ENCODE peak calls at places on chromosomes 5 and 9, in ten cellular contexts. Q, U, H, G, P, J, T, W, X and Z are unnamed samples.

GRCh38 chr5:38184627-38185026 is 73.7 kb upstream of the EGFLAM start:
- DNase-seq in Q (no peak), U (no peak), H (no peak), G (no peak), P (no peak), J (no peak), T (no peak), W (no peak), X (no peak), Z (no peak)

GRCh38 chr5:67339219-67339767 is 142.7 kb upstream of the CD180 start:
- DNase-seq in Q (no peak), U (no peak), H (no peak), G (no peak), P (no peak), J (no peak), T (no peak), W (no peak), X (no peak), Z (no peak)

GRCh38 chr5:110086658-110087388 is 397.1 kb downstream of the MAN2A1 start:
- DNase-seq in Q (no peak), U (peak; percentile 73), H (peak; percentile 16), G (no peak), P (no peak), J (peak; percentile 51), T (peak; percentile 86), W (no peak), X (peak; percentile 82), Z (no peak)

GRCh38 chr9:95778957-95779356 is 96.5 kb upstream of the ERCC6L2 start:
- DNase-seq in Q (no peak), U (no peak), H (no peak), G (no peak), P (peak; percentile 55), J (no peak), T (no peak), W (no peak), X (peak; percentile 73), Z (no peak)

GRCh38 chr9:32487981-32488380 is 38.0 kb downstream of the RIGI start:
- DNase-seq in Q (no peak), U (no peak), H (no peak), G (no peak), P (no peak), J (no peak), T (no peak), W (no peak), X (peak; percentile 88), Z (no peak)

GRCh38 chr5:32443145-32443540 is 1.4 kb downstream of the ZFR start:
- DNase-seq in Q (peak; percentile 10), U (peak; percentile 18), H (no peak), G (peak; percentile 23), P (no peak), J (peak; percentile 41), T (no peak), W (no peak), X (no peak), Z (no peak)

GRCh38 chr5:72363146-72363802 is 43.1 kb downstream of the PTCD2 start:
- DNase-seq in Q (no peak), U (no peak), H (no peak), G (no peak), P (no peak), J (peak; percentile 76), T (peak; percentile 80), W (no peak), X (peak; percentile 45), Z (no peak)

GRCh38 chr5:40681351-40682311 is 1.9 kb downstream of the PTGER4 start:
- DNase-seq in Q (peak; percentile 17), U (peak; percentile 15), H (peak; percentile 33), G (no peak), P (peak; percentile 61), J (no peak), T (no peak), W (no peak), X (no peak), Z (no peak)

GRCh38 chr5:151720195-151720594 is 33.5 kb upstream of the SPARC start:
- DNase-seq in Q (no peak), U (no peak), H (no peak), G (no peak), P (no peak), J (no peak), T (no peak), W (no peak), X (no peak), Z (no peak)

DNA sequence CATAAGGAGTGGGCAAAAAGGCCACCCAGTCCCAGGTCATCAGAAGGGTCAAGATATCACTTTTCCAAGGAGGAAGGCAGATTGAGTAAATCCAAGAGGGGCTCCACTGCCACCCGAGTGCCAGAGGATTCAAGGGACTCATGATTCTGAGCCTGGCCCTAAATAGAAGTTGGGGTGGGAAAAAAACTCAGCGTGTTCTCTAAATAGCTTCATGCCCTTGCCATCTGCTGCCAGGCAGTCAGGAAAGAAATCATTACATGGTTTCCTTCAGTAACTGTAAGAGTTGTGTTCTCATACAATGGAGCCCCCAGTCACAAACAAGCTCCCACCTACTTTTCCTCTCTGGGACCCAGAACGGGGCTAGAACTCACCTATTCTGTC is 37.2 kb downstream of the SAR1B start:
- DNase-seq in Q (no peak), U (no peak), H (no peak), G (no peak), P (peak; percentile 0), J (no peak), T (no peak), W (no peak), X (no peak), Z (no peak)
- H3K27ac ChIP-seq in Q (no peak overlapping the region), U (no peak overlapping the region), H (no peak overlapping the region), G (no peak overlapping the region), P (no peak overlapping the region), J (no peak overlapping the region), T (no peak overlapping the region), W (peak overlapping the region; percentile 26), X (no peak overlapping the region), Z (no peak overlapping the region)

GRCh38 chr9:33677506-33677809 is 117.9 kb upstream of the PRSS3 start:
- DNase-seq in Q (no peak), U (no peak), H (no peak), G (no peak), P (no peak), J (no peak), T (no peak), W (no peak), X (no peak), Z (no peak)

GRCh38 chr9:33677961-33678360 is 117.4 kb upstream of the PRSS3 start:
- DNase-seq in Q (no peak), U (no peak), H (no peak), G (no peak), P (no peak), J (no peak), T (no peak), W (no peak), X (no peak), Z (no peak)

GRCh38 chr9:33682551-33682950 is 112.8 kb upstream of the PRSS3 start:
- DNase-seq in Q (no peak), U (no peak), H (no peak), G (no peak), P (no peak), J (no peak), T (no peak), W (no peak), X (no peak), Z (no peak)

DNA sequence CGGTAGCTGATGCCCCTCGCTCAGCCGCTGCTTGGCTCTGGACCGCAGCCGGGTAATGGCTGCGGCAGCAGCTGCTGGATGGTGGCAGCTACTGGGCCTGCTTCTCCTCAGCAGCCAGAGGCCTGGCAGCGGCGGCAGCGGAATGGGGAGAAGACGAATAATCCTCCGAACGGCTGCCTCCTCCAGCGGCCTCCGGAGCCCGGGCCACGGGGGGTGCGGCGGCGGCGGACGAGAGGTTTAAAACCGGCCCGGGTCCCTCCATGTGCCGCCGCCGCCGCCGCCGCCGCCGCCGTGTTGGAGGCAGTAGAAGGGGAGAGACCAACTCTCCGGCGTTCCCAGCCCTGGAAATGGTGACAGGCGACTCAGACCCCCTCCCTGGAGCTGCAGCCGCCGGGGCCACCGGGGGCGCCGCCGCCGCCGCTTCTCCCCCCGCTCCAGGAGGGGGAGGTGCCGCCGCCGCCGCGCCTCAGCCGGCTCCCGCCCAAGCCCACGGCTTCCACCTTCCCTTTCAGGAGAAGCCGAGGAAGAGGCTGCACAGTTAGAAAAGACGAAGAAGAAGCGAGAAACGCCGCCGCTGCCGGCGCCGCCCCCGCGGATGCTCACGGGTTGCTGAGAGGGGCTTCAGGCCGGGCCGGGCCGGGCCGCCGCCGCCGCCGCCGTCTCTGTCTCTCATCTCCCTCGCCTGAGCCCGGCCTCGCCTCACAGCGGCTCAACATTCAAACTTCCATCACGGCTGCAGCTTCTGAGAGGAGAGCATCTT is 118.4 kb upstream of the PRSS3 start:
- DNase-seq in Q (no peak), U (peak; percentile 45), H (peak; percentile 22), G (peak; percentile 31), P (peak; percentile 18), J (peak; percentile 25), T (no peak), W (peak; percentile 11), X (peak; percentile 78), Z (no peak)
- H3K4me3 ChIP-seq in Q (peak overlapping the region; percentile 10), U (peak overlapping the region; percentile 46), H (peak overlapping the region; percentile 46), G (peak overlapping the region; percentile 62), P (peak overlapping the region; percentile 36), J (peak overlapping the region; percentile 74), T (peak overlapping the region; percentile 40), W (peak overlapping the region; percentile 62), X (peak overlapping the region; percentile 79), Z (peak overlapping the region; percentile 63)

DNA sequence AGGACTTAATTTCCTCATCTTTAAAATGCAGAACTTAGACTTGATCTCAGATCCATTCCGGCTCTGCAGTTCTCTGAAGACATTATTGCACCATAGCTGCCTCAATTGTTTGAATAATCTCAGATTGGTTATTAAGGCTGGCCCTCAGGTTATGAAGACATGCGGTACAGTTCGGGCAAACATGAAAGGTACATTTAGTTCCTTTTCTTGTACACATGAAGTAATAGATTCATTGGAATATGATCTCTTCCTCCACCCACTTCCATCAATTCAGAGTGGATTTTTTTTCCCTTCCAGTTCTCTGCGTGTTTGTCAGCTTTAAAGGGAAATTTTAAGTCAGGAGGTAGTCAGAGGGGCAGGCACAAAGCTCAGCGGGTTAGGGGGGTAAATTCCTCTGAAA is 28.0 kb downstream of the ATP6V0E1 start:
- DNase-seq in Q (no peak), U (no peak), H (no peak), G (no peak), P (no peak), J (no peak), T (no peak), W (no peak), X (no peak), Z (no peak)
- H3K27ac ChIP-seq in Q (no peak overlapping the region), U (no peak overlapping the region), H (peak overlapping the region; percentile 57), G (no peak overlapping the region), P (no peak overlapping the region), J (no peak overlapping the region), T (no peak overlapping the region), W (peak overlapping the region; percentile 90), X (no peak overlapping the region), Z (no peak overlapping the region)

DNA sequence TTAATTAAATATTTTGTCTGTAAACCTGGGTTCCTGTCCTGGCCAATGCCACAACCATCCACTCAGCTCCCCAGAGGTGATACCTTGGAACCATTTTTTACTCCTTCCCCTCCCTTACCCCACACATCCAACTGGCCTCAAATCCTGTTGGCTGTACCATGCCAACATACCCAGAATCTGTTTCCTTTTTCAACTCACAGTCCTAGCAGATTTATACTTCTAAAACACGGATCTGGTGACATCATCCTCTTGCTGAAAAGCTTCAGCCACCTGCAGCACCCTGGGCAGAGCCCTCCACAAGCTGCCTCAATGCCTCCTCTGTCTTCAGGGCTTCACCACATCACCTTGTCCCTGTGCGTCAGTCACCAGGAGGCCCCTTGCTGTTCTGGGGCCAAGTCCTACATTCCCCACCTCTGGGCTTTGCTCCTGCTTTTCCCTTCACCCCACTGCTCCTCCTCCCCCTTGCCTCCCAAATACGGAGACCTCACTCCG is 14.9 kb downstream of the SEMA6A start:
- DNase-seq in Q (no peak), U (no peak), H (no peak), G (no peak), P (no peak), J (no peak), T (no peak), W (no peak), X (no peak), Z (no peak)
- H3K4me3 ChIP-seq in Q (no peak overlapping the region), U (no peak overlapping the region), H (no peak overlapping the region), G (no peak overlapping the region), P (no peak overlapping the region), J (no peak overlapping the region), T (no peak overlapping the region), W (no peak overlapping the region), X (no peak overlapping the region), Z (no peak overlapping the region)